ENCODE peak calls at places on chromosomes 2 and 18, in seven cellular contexts. One of them, this sample, is unnamed.

GRCh38 chr2:53167227-53167626 is 600.4 kb upstream of the CHAC2 start:
- DNase-seq in keratinocyte: no peak
- DNase-seq in cardiac fibroblast: no peak
- DNase-seq in spleen: no peak
- DNase-seq in colonic mucosa: no peak
- DNase-seq in AG10803: no peak
- DNase-seq in K562: no peak
- DNase-seq in this sample: no peak

GRCh38 chr2:106272202-106272807 is 78.2 kb upstream of the UXS1 start:
- DNase-seq in colonic mucosa: peak
- DNase-seq in spleen: no peak
- DNase-seq in AG10803: no peak
- DNase-seq in keratinocyte: no peak
- DNase-seq in K562: no peak
- DNase-seq in cardiac fibroblast: no peak
- DNase-seq in this sample: peak

GRCh38 chr2:240750409-240750808 is 58.7 kb downstream of the AQP12A start:
- DNase-seq in spleen: no peak
- DNase-seq in cardiac fibroblast: no peak
- DNase-seq in colonic mucosa: no peak
- DNase-seq in K562: no peak
- DNase-seq in AG10803: no peak
- DNase-seq in keratinocyte: no peak
- DNase-seq in this sample: no peak

GRCh38 chr2:42819160-42819559 is 26.8 kb upstream of the HAAO start:
- DNase-seq in colonic mucosa: peak
- DNase-seq in keratinocyte: no peak
- DNase-seq in spleen: no peak
- DNase-seq in AG10803: no peak
- DNase-seq in cardiac fibroblast: no peak
- DNase-seq in K562: no peak
- DNase-seq in this sample: no peak

GRCh38 chr18:52287151-52287550 is 52.8 kb upstream of the DCC start:
- DNase-seq in AG10803: peak
- DNase-seq in colonic mucosa: no peak
- DNase-seq in cardiac fibroblast: peak
- DNase-seq in K562: no peak
- DNase-seq in keratinocyte: no peak
- DNase-seq in spleen: no peak
- DNase-seq in this sample: no peak

GRCh38 chr2:122028371-122029102 is 273.1 kb downstream of the TSN start:
- DNase-seq in cardiac fibroblast: peak
- DNase-seq in AG10803: peak
- DNase-seq in keratinocyte: no peak
- DNase-seq in colonic mucosa: no peak
- DNase-seq in spleen: no peak
- DNase-seq in K562: no peak
- DNase-seq in this sample: no peak

GRCh38 chr18:48090702-48091101 is 160.2 kb upstream of the SMAD2 start:
- DNase-seq in K562: peak
- DNase-seq in cardiac fibroblast: no peak
- DNase-seq in AG10803: no peak
- DNase-seq in keratinocyte: no peak
- DNase-seq in colonic mucosa: no peak
- DNase-seq in spleen: no peak
- DNase-seq in this sample: no peak

GRCh38 chr2:231357048-231357447 is 38.5 kb upstream of the B3GNT7 start:
- DNase-seq in keratinocyte: no peak
- DNase-seq in cardiac fibroblast: no peak
- DNase-seq in colonic mucosa: no peak
- DNase-seq in K562: no peak
- DNase-seq in AG10803: no peak
- DNase-seq in spleen: no peak
- DNase-seq in this sample: no peak

GRCh38 chr2:169300617-169301530 is 61.5 kb downstream of the LRP2 start:
- DNase-seq in colonic mucosa: no peak
- DNase-seq in AG10803: no peak
- DNase-seq in keratinocyte: no peak
- DNase-seq in spleen: no peak
- DNase-seq in K562: no peak
- DNase-seq in cardiac fibroblast: no peak
- DNase-seq in this sample: peak

GRCh38 chr2:68669651-68670050 is 26.3 kb downstream of the PROKR1 start:
- DNase-seq in K562: no peak
- DNase-seq in spleen: no peak
- DNase-seq in keratinocyte: no peak
- DNase-seq in cardiac fibroblast: no peak
- DNase-seq in AG10803: no peak
- DNase-seq in colonic mucosa: no peak
- DNase-seq in this sample: no peak

GRCh38 chr18:3444954-3445353 is 5.0 kb upstream of the TGIF1 start:
- DNase-seq in colonic mucosa: no peak
- DNase-seq in spleen: no peak
- DNase-seq in K562: no peak
- DNase-seq in cardiac fibroblast: no peak
- DNase-seq in AG10803: no peak
- DNase-seq in keratinocyte: no peak
- DNase-seq in this sample: no peak

GRCh38 chr18:21439453-21439852 is 161.1 kb downstream of the ESCO1 start:
- DNase-seq in K562: no peak
- DNase-seq in cardiac fibroblast: peak
- DNase-seq in AG10803: peak
- DNase-seq in colonic mucosa: no peak
- DNase-seq in keratinocyte: peak
- DNase-seq in spleen: no peak
- DNase-seq in this sample: no peak

GRCh38 chr18:77140439-77141109 is 8.0 kb upstream of the MBP start:
- DNase-seq in K562: no peak
- DNase-seq in cardiac fibroblast: peak
- DNase-seq in colonic mucosa: no peak
- DNase-seq in keratinocyte: no peak
- DNase-seq in AG10803: no peak
- DNase-seq in spleen: no peak
- DNase-seq in this sample: no peak

GRCh38 chr2:72325592-72326422 is 178.1 kb upstream of the CYP26B1 start:
- DNase-seq in spleen: no peak
- DNase-seq in K562: peak
- DNase-seq in AG10803: no peak
- DNase-seq in cardiac fibroblast: peak
- DNase-seq in colonic mucosa: peak
- DNase-seq in keratinocyte: no peak
- DNase-seq in this sample: peak

GRCh38 chr2:30766666-30767065 is 40.6 kb downstream of the CAPN13 start:
- DNase-seq in K562: no peak
- DNase-seq in colonic mucosa: no peak
- DNase-seq in keratinocyte: no peak
- DNase-seq in AG10803: no peak
- DNase-seq in cardiac fibroblast: no peak
- DNase-seq in spleen: no peak
- DNase-seq in this sample: no peak

GRCh38 chr2:100952512-100952911 is 49.6 kb upstream of the RPL31 start:
- DNase-seq in spleen: no peak
- DNase-seq in cardiac fibroblast: no peak
- DNase-seq in colonic mucosa: no peak
- DNase-seq in AG10803: no peak
- DNase-seq in keratinocyte: no peak
- DNase-seq in K562: no peak
- DNase-seq in this sample: no peak

GRCh38 chr2:236768393-236769140 is 198.9 kb downstream of the ACKR3 start:
- DNase-seq in cardiac fibroblast: peak
- DNase-seq in keratinocyte: no peak
- DNase-seq in AG10803: peak
- DNase-seq in colonic mucosa: no peak
- DNase-seq in K562: no peak
- DNase-seq in spleen: no peak
- DNase-seq in this sample: no peak

GRCh38 chr2:27959496-27959895 is 69.0 kb downstream of the BABAM2 start:
- DNase-seq in keratinocyte: no peak
- DNase-seq in K562: no peak
- DNase-seq in AG10803: peak
- DNase-seq in spleen: no peak
- DNase-seq in colonic mucosa: peak
- DNase-seq in cardiac fibroblast: peak
- DNase-seq in this sample: no peak

GRCh38 chr18:77056399-77057015 is 76.1 kb downstream of the MBP start:
- DNase-seq in keratinocyte: no peak
- DNase-seq in colonic mucosa: peak
- DNase-seq in spleen: no peak
- DNase-seq in AG10803: no peak
- DNase-seq in K562: no peak
- DNase-seq in cardiac fibroblast: peak
- DNase-seq in this sample: peak

GRCh38 chr2:26356771-26357170 is 10.2 kb upstream of the ADGRF3 start:
- DNase-seq in spleen: no peak
- DNase-seq in colonic mucosa: no peak
- DNase-seq in cardiac fibroblast: no peak
- DNase-seq in keratinocyte: no peak
- DNase-seq in AG10803: no peak
- DNase-seq in K562: no peak
- DNase-seq in this sample: no peak

GRCh38 chr2:26359886-26360473 is 13.4 kb upstream of the ADGRF3 start:
- DNase-seq in K562: peak
- DNase-seq in colonic mucosa: no peak
- DNase-seq in keratinocyte: no peak
- DNase-seq in spleen: no peak
- DNase-seq in cardiac fibroblast: no peak
- DNase-seq in AG10803: no peak
- DNase-seq in this sample: no peak

GRCh38 chr2:26352892-26353291 is 6.3 kb upstream of the ADGRF3 start:
- DNase-seq in cardiac fibroblast: no peak
- DNase-seq in spleen: no peak
- DNase-seq in K562: peak
- DNase-seq in AG10803: no peak
- DNase-seq in colonic mucosa: no peak
- DNase-seq in keratinocyte: peak
- DNase-seq in this sample: no peak

GRCh38 chr2:26351375-26352090 is 4.9 kb upstream of the ADGRF3 start:
- DNase-seq in K562: no peak
- DNase-seq in cardiac fibroblast: no peak
- DNase-seq in AG10803: no peak
- DNase-seq in keratinocyte: no peak
- DNase-seq in colonic mucosa: no peak
- DNase-seq in spleen: no peak
- DNase-seq in this sample: no peak

GRCh38 chr2:26355038-26355995 is 8.7 kb upstream of the ADGRF3 start:
- DNase-seq in spleen: no peak
- DNase-seq in colonic mucosa: no peak
- DNase-seq in AG10803: peak
- DNase-seq in K562: peak
- DNase-seq in cardiac fibroblast: peak
- DNase-seq in keratinocyte: peak
- DNase-seq in this sample: no peak
- TF ChIP-seq CTCF in spleen: no peak
- TF ChIP-seq CTCF in colonic mucosa: no peak
- TF ChIP-seq CTCF in AG10803: no peak
- TF ChIP-seq CTCF in K562: no peak
- TF ChIP-seq CTCF in cardiac fibroblast: no peak
- TF ChIP-seq CTCF in keratinocyte: no peak
- TF ChIP-seq CTCF in this sample: no peak

GRCh38 chr2:23411752-23412431 is 26.9 kb downstream of the KLHL29 start:
- DNase-seq in spleen: no peak
- DNase-seq in keratinocyte: peak
- DNase-seq in cardiac fibroblast: peak
- DNase-seq in K562: no peak
- DNase-seq in AG10803: peak
- DNase-seq in colonic mucosa: no peak
- DNase-seq in this sample: no peak

GRCh38 chr2:23410596-23410995 is 25.6 kb downstream of the KLHL29 start:
- DNase-seq in spleen: peak
- DNase-seq in colonic mucosa: no peak
- DNase-seq in K562: no peak
- DNase-seq in AG10803: peak
- DNase-seq in keratinocyte: no peak
- DNase-seq in cardiac fibroblast: no peak
- DNase-seq in this sample: no peak

GRCh38 chr2:23412556-23413155 is 27.7 kb downstream of the KLHL29 start:
- DNase-seq in spleen: peak
- DNase-seq in cardiac fibroblast: peak
- DNase-seq in K562: no peak
- DNase-seq in AG10803: peak
- DNase-seq in keratinocyte: peak
- DNase-seq in colonic mucosa: no peak
- DNase-seq in this sample: no peak

GRCh38 chr2:23413641-23414040 is 28.7 kb downstream of the KLHL29 start:
- DNase-seq in spleen: peak
- DNase-seq in AG10803: no peak
- DNase-seq in colonic mucosa: no peak
- DNase-seq in K562: no peak
- DNase-seq in cardiac fibroblast: no peak
- DNase-seq in keratinocyte: no peak
- DNase-seq in this sample: no peak

GRCh38 chr2:23409246-23409645 is 24.3 kb downstream of the KLHL29 start:
- DNase-seq in AG10803: no peak
- DNase-seq in cardiac fibroblast: no peak
- DNase-seq in colonic mucosa: no peak
- DNase-seq in spleen: no peak
- DNase-seq in keratinocyte: no peak
- DNase-seq in K562: no peak
- DNase-seq in this sample: no peak
- TF ChIP-seq CTCF in AG10803: no peak
- TF ChIP-seq CTCF in cardiac fibroblast: no peak
- TF ChIP-seq CTCF in colonic mucosa: no peak
- TF ChIP-seq CTCF in spleen: no peak
- TF ChIP-seq CTCF in keratinocyte: no peak
- TF ChIP-seq CTCF in K562: no peak
- TF ChIP-seq CTCF in this sample: no peak

GRCh38 chr18:75687626-75688025 is 260.1 kb upstream of the SMIM21 start:
- DNase-seq in AG10803: no peak
- DNase-seq in K562: no peak
- DNase-seq in keratinocyte: no peak
- DNase-seq in colonic mucosa: no peak
- DNase-seq in cardiac fibroblast: no peak
- DNase-seq in spleen: no peak
- DNase-seq in this sample: no peak

GRCh38 chr18:75694292-75694691 is 266.8 kb upstream of the SMIM21 start:
- DNase-seq in spleen: no peak
- DNase-seq in K562: no peak
- DNase-seq in AG10803: no peak
- DNase-seq in colonic mucosa: no peak
- DNase-seq in cardiac fibroblast: no peak
- DNase-seq in keratinocyte: no peak
- DNase-seq in this sample: no peak

GRCh38 chr18:75691483-75691882 is 264.0 kb upstream of the SMIM21 start:
- DNase-seq in K562: no peak
- DNase-seq in AG10803: no peak
- DNase-seq in spleen: no peak
- DNase-seq in cardiac fibroblast: no peak
- DNase-seq in colonic mucosa: no peak
- DNase-seq in keratinocyte: no peak
- DNase-seq in this sample: no peak
- TF ChIP-seq CTCF in K562: no peak
- TF ChIP-seq CTCF in AG10803: no peak
- TF ChIP-seq CTCF in spleen: no peak
- TF ChIP-seq CTCF in cardiac fibroblast: no peak
- TF ChIP-seq CTCF in colonic mucosa: no peak
- TF ChIP-seq CTCF in keratinocyte: peak
- TF ChIP-seq CTCF in this sample: peak

DNA sequence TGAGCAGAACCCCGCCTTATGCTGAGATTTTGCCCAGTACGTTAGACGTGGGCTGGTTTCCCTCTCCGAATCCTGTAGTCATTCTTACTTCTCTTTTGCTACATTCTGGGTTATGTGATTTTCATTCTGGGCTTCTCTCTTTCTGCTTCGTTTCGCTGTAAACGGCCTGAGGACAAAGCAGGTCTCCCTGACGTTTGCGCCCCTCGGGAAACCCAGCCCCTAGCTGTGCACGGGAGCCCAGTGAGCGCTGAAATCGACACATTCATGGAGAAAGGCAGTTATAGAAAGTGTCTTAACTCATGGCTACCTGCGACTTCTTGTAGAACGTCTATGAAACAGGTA is 22.7 kb upstream of the MC5R start:
- DNase-seq in keratinocyte: no peak
- DNase-seq in K562: no peak
- DNase-seq in cardiac fibroblast: no peak
- DNase-seq in AG10803: no peak
- DNase-seq in spleen: no peak
- DNase-seq in colonic mucosa: no peak
- DNase-seq in this sample: no peak
- TF ChIP-seq CTCF in keratinocyte: no peak
- TF ChIP-seq CTCF in K562: no peak
- TF ChIP-seq CTCF in cardiac fibroblast: no peak
- TF ChIP-seq CTCF in AG10803: no peak
- TF ChIP-seq CTCF in spleen: no peak
- TF ChIP-seq CTCF in colonic mucosa: no peak
- TF ChIP-seq CTCF in this sample: no peak